ENCODE peak calls at places on chromosomes 3 and 15, in nine cellular contexts. M, Y, Z, U, Q, F, V, H and I are unnamed samples.

GRCh38 chr3:117586161-117586560 is 876.6 kb downstream of the TUSC7 start:
- DNase-seq in U (no peak), Y (no peak), F (no peak), Z (no peak), V (no peak), H (no peak), Q (no peak), M (no peak), I (no peak)

GRCh38 chr3:25910997-25911396 is 121.1 kb downstream of the OXSM start:
- DNase-seq in V (peak), M (no peak), Z (peak), F (no peak), H (no peak), U (peak), Y (no peak), Q (no peak), I (no peak)

GRCh38 chr15:54519577-54519976 is 541.3 kb downstream of the UNC13C start:
- DNase-seq in Z (no peak), M (no peak), Q (no peak), F (no peak), U (no peak), V (no peak), Y (no peak), H (no peak), I (no peak)

GRCh38 chr15:58513008-58513407 is 81.2 kb downstream of the LIPC start:
- DNase-seq in Y (no peak), Z (no peak), F (no peak), V (no peak), H (no peak), U (no peak), Q (no peak), M (no peak), I (no peak)

GRCh38 chr15:58383876-58384275 is 47.9 kb upstream of the LIPC start:
- DNase-seq in H (no peak), F (no peak), Q (no peak), M (no peak), Y (no peak), U (no peak), Z (no peak), V (no peak), I (no peak)

GRCh38 chr15:65468229-65468628 is 45.5 kb upstream of the IGDCC4 start:
- DNase-seq in M (no peak), V (no peak), U (no peak), Z (no peak), F (no peak), Y (no peak), H (no peak), Q (no peak), I (no peak)

GRCh38 chr3:193826126-193826795 is 233.3 kb downstream of the OPA1 start:
- DNase-seq in Y (no peak), V (peak), Q (peak), M (peak), F (peak), H (peak), Z (peak), U (peak), I (no peak)

GRCh38 chr3:145704020-145704419 is 457.0 kb downstream of the PLOD2 start:
- DNase-seq in M (no peak), Z (no peak), Q (no peak), V (no peak), Y (no peak), U (peak), H (peak), F (no peak), I (no peak)

GRCh38 chr3:126005951-126006350 is 37.0 kb downstream of the ROPN1B start:
- DNase-seq in H (peak), U (peak), Z (no peak), M (no peak), F (peak), Y (no peak), V (peak), Q (peak), I (peak)

GRCh38 chr3:173889522-173890055 is 492.0 kb downstream of the NLGN1 start:
- DNase-seq in M (no peak), V (peak), Q (peak), F (peak), Y (no peak), U (no peak), Z (no peak), H (no peak), I (no peak)

GRCh38 chr15:38474155-38474757 is 20.3 kb downstream of the FAM98B start:
- DNase-seq in F (peak), M (no peak), Z (peak), U (peak), Q (peak), Y (no peak), H (peak), V (peak), I (peak)

GRCh38 chr15:82805994-82806406 is at the start of gene FSD2:
- DNase-seq in Y (no peak), Z (no peak), U (no peak), V (no peak), M (peak), H (no peak), F (no peak), Q (no peak), I (no peak)

GRCh38 chr15:36177590-36178281 is 401.7 kb upstream of the CDIN1 start:
- DNase-seq in H (no peak), U (peak), Q (peak), M (no peak), Y (no peak), Z (no peak), F (peak), V (peak), I (no peak)

GRCh38 chr3:66377800-66378199 is 123.0 kb downstream of the LRIG1 start:
- DNase-seq in U (no peak), V (no peak), Z (no peak), F (no peak), Q (no peak), H (no peak), M (no peak), Y (no peak), I (no peak)

GRCh38 chr3:107993771-107994170 is 97.1 kb downstream of the CD47 start:
- DNase-seq in F (peak), U (peak), Q (peak), V (peak), H (peak), M (no peak), Z (no peak), Y (no peak), I (no peak)

GRCh38 chr15:97234841-97235240 is 725.7 kb upstream of the ARRDC4 start:
- DNase-seq in F (no peak), Y (no peak), V (no peak), U (no peak), H (no peak), M (no peak), Z (no peak), Q (no peak), I (no peak)

GRCh38 chr3:194140520-194141414 is 4.8 kb downstream of the HES1 start:
- DNase-seq in V (no peak), F (peak), Z (peak), U (peak), H (no peak), Q (peak), Y (no peak), M (peak), I (no peak)

GRCh38 chr3:143736651-143737050 is 111.6 kb downstream of the SLC9A9 start:
- DNase-seq in U (peak), H (peak), M (no peak), F (peak), Z (no peak), Y (no peak), V (peak), Q (peak), I (no peak)

GRCh38 chr15:51917493-51917892 is 54.1 kb downstream of the LEO1 start:
- DNase-seq in V (peak), U (peak), Y (no peak), Z (no peak), H (peak), F (no peak), Q (no peak), M (no peak), I (no peak)

GRCh38 chr3:168620854-168621253 is 525.1 kb upstream of the GOLIM4 start:
- DNase-seq in Z (peak), Q (no peak), V (no peak), F (no peak), H (no peak), Y (peak), U (peak), M (no peak), I (no peak)

GRCh38 chr15:71103102-71103676 is 12.1 kb upstream of the THSD4 start:
- DNase-seq in U (peak), H (peak), F (no peak), Q (peak), Y (no peak), V (peak), M (no peak), Z (no peak), I (no peak)

GRCh38 chr3:111035316-111035715 is 36.3 kb upstream of the NECTIN3 start:
- DNase-seq in Q (no peak), F (no peak), Y (no peak), U (peak), H (no peak), V (no peak), Z (no peak), M (no peak), I (no peak)

GRCh38 chr15:66053991-66054390 is 184.7 kb downstream of the RAB11A start:
- DNase-seq in Q (no peak), Y (peak), U (no peak), H (no peak), Z (no peak), F (no peak), M (no peak), V (no peak), I (no peak)

GRCh38 chr3:185308126-185308754 is 54.4 kb upstream of the EHHADH start:
- DNase-seq in V (peak), U (peak), H (peak), F (peak), Z (peak), M (no peak), Y (no peak), Q (peak), I (no peak)

GRCh38 chr3:66797916-66798560 is 200.1 kb upstream of the KBTBD8 start:
- DNase-seq in Q (peak), M (peak), Z (peak), Y (peak), U (peak), F (peak), H (peak), V (peak), I (peak)

GRCh38 chr15:76181705-76182107 is 121.9 kb downstream of the TMEM266 start:
- DNase-seq in V (no peak), Z (no peak), H (no peak), U (no peak), Q (no peak), M (no peak), F (no peak), Y (no peak), I (no peak)

GRCh38 chr3:112644453-112644852 is 3.5 kb upstream of the CCDC80 start:
- DNase-seq in Q (no peak), F (no peak), U (no peak), Z (no peak), V (no peak), H (no peak), Y (no peak), M (no peak), I (no peak)

GRCh38 chr3:128349963-128350599 is 116.6 kb downstream of the DNAJB8 start:
- DNase-seq in M (peak), Q (no peak), F (no peak), Y (peak), U (no peak), H (no peak), Z (peak), V (no peak), I (no peak)

GRCh38 chr3:123760817-123761216 is 123.3 kb downstream of the MYLK start:
- DNase-seq in Y (no peak), Q (no peak), Z (no peak), M (no peak), H (no peak), F (peak), U (no peak), V (no peak), I (no peak)

GRCh38 chr3:79063629-79064028 is 704.2 kb downstream of the ROBO1 start:
- DNase-seq in V (no peak), Q (peak), Z (no peak), H (no peak), Y (no peak), M (no peak), U (no peak), F (no peak), I (no peak)

GRCh38 chr3:105857963-105858362 is 10.8 kb downstream of the CBLB start:
- DNase-seq in Z (no peak), U (no peak), Y (no peak), F (no peak), V (no peak), Q (no peak), H (no peak), M (no peak), I (no peak)

GRCh38 chr3:46538803-46539442 is 27.2 kb downstream of the LRRC2 start:
- DNase-seq in Z (peak), V (peak), M (peak), F (peak), Y (no peak), U (peak), H (peak), Q (peak), I (peak)

DNA sequence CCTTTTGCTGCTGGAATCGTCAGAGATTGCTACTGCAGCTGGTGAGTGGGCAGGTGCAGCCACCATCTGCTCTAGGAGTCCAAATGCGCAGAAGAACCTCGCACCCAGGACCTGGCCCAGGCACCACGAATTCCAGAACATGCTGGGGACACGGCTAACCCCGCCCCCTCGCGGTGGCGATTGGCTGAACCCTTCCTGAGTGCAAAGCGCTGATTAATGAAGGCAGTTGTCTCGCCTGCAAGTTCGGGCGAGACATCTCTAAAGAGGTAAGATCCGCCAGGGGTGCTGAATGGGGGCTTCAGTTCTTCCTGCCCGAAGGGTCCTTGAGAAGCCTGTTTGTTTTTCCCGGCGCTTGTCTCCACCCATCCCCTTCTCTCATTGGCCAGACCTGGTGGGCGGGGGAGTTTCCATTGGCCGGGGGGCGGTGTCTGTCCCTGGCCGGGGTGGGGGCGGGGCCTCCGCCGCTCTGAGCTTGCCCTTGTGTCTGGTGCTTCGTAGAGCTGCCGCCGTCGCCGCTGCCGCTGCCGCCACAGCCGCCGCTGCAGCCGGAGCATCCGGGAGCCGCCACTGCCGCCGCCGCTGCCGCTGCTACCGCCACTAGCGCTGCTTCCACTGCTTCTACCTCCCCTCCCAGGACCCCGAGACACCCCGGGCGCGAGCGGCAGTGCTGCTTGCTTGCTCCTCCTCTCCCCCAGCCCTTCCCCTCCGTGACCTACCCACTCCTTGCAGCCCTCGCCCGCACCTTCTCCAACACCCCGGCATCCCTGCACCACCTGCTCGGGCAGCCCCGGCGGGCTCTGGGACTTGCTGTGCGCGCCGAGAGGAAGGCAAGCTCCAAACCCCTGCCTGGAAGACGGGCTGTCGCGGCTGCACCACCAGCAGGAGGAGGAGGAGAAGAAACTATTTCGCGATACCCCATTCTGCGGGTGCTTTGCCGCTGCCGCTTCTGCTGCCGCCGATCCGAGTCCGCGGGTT is at the start of gene CADM2:
- DNase-seq in Q (peak), Y (peak), H (peak), F (peak), U (peak), M (peak), Z (peak), V (peak), I (peak)
- H3K4me3 ChIP-seq in Q (peak), Y (peak), H (peak), F (peak), U (peak), M (peak), Z (peak), V (peak), I (peak)

GRCh38 chr3:28664123-28664522 is 315.5 kb upstream of the AZI2 start:
- DNase-seq in U (no peak), H (no peak), M (no peak), V (no peak), F (no peak), Y (no peak), Z (no peak), Q (no peak), I (no peak)
- H3K4me3 ChIP-seq in U (no peak), H (no peak), M (no peak), V (no peak), F (no peak), Y (no peak), Z (no peak), Q (no peak), I (no peak)

GRCh38 chr3:122184591-122184929 is 1.1 kb downstream of the CASR start:
- DNase-seq in U (no peak), M (no peak), F (no peak), Z (no peak), Q (no peak), H (no peak), V (no peak), Y (no peak), I (no peak)
- H3K4me3 ChIP-seq in U (no peak), M (peak), F (no peak), Z (peak), Q (no peak), H (no peak), V (no peak), Y (no peak), I (no peak)

GRCh38 chr15:75007216-75007615 is 11.9 kb downstream of the SCAMP5 start:
- DNase-seq in U (no peak), Q (no peak), H (no peak), M (no peak), V (no peak), Z (no peak), F (no peak), Y (no peak), I (no peak)
- H3K4me3 ChIP-seq in U (no peak), Q (no peak), H (no peak), M (no peak), V (no peak), Z (no peak), F (no peak), Y (no peak), I (no peak)

GRCh38 chr3:191444569-191444968 is 16.4 kb upstream of the PYDC2 start:
- DNase-seq in M (no peak), Y (no peak), F (no peak), H (no peak), Q (no peak), Z (no peak), V (no peak), U (no peak), I (no peak)
- H3K4me3 ChIP-seq in M (no peak), Y (no peak), F (no peak), H (no peak), Q (no peak), Z (no peak), V (no peak), U (no peak), I (no peak)